ENCODE peak calls at places on chromosome 7, in five cellular contexts. I, R, B, V and U are unnamed samples.

GRCh38 chr7:102993532-102994029 is 80.8 kb downstream of the LRRC17 start:
- DNase-seq in V (peak), I (no peak), R (no peak), B (no peak), U (no peak)

GRCh38 chr7:93551063-93551895 is 23.2 kb downstream of the CALCR start:
- DNase-seq in I (no peak), B (peak), R (peak), V (peak), U (no peak)

GRCh38 chr7:18361756-18362155 is 133.8 kb upstream of the HDAC9 start:
- DNase-seq in R (peak), V (peak), I (peak), B (no peak), U (no peak)

GRCh38 chr7:66957595-66958290 is 36.7 kb downstream of the TMEM248 start:
- DNase-seq in I (no peak), R (no peak), B (no peak), V (no peak), U (no peak)

GRCh38 chr7:2440608-2441245 is 35.5 kb downstream of the GRIFIN start:
- DNase-seq in B (no peak), R (peak), I (peak), V (no peak), U (no peak)

GRCh38 chr7:14745076-14745475 is 157.5 kb downstream of the DGKB start:
- DNase-seq in I (no peak), V (no peak), B (no peak), R (no peak), U (no peak)

GRCh38 chr7:126698909-126699308 is 553.8 kb downstream of the GRM8 start:
- DNase-seq in R (no peak), I (no peak), V (no peak), B (no peak), U (no peak)

GRCh38 chr7:132899833-132900232 is 182.1 kb downstream of the CHCHD3 start:
- DNase-seq in B (no peak), I (no peak), R (no peak), V (peak), U (no peak)

GRCh38 chr7:24438232-24438631 is 135.0 kb upstream of the PALS2 start:
- DNase-seq in I (no peak), V (no peak), R (no peak), B (no peak), U (no peak)

GRCh38 chr7:1321411-1322239 is 89.0 kb downstream of the UNCX start:
- DNase-seq in R (no peak), I (no peak), V (no peak), B (no peak), U (no peak)

GRCh38 chr7:126778101-126778500 is 474.6 kb downstream of the GRM8 start:
- DNase-seq in I (no peak), R (no peak), V (no peak), B (no peak), U (no peak)

GRCh38 chr7:107387573-107388219 is 82.2 kb upstream of the GPR22 start:
- DNase-seq in V (peak), I (no peak), B (peak), R (peak), U (no peak)

GRCh38 chr7:48161407-48162125 is 9.7 kb upstream of the ABCA13 start:
- DNase-seq in R (no peak), B (no peak), I (no peak), V (no peak), U (no peak)

GRCh38 chr7:127717502-127718125 is 65.6 kb downstream of the SND1 start:
- DNase-seq in R (no peak), B (no peak), I (no peak), V (no peak), U (no peak)

GRCh38 chr7:30681262-30682130 is 760 bp downstream of the CRHR2 start:
- DNase-seq in R (no peak), I (no peak), B (no peak), V (no peak), U (no peak)

GRCh38 chr7:22402250-22402649 is 45.3 kb upstream of the RAPGEF5 start:
- DNase-seq in B (no peak), I (no peak), R (peak), V (no peak), U (no peak)

GRCh38 chr7:47413526-47414341 is 168.2 kb downstream of the TNS3 start:
- DNase-seq in I (no peak), R (no peak), V (no peak), B (no peak), U (no peak)

GRCh38 chr7:67344481-67345193 is 348.0 kb downstream of the TYW1 start:
- DNase-seq in V (no peak), B (no peak), R (no peak), I (no peak), U (no peak)

GRCh38 chr7:55261386-55261770 is 103.8 kb upstream of the LANCL2 start:
- DNase-seq in R (no peak), B (no peak), I (no peak), V (no peak), U (no peak)

GRCh38 chr7:16795624-16796023 is 9.2 kb downstream of the AGR2 start:
- DNase-seq in V (no peak), R (no peak), I (no peak), B (no peak), U (no peak)

GRCh38 chr7:29445736-29446135 is 117.9 kb upstream of the PRR15 start:
- DNase-seq in B (no peak), R (no peak), I (no peak), V (no peak), U (no peak)

GRCh38 chr7:82678716-82679115 is 235.1 kb upstream of the CACNA2D1 start:
- DNase-seq in B (no peak), I (no peak), V (no peak), R (no peak), U (no peak)

GRCh38 chr7:140924019-140924820 is 509 bp downstream of the BRAF start:
- DNase-seq in B (no peak), R (peak), V (peak), I (peak), U (peak)

GRCh38 chr7:1825877-1826741 is 156.0 kb downstream of the ELFN1 start:
- DNase-seq in B (no peak), V (no peak), I (peak), R (no peak), U (no peak)

GRCh38 chr7:141646826-141647480 is 55.0 kb downstream of the DENND11 start:
- DNase-seq in B (no peak), V (no peak), I (no peak), R (no peak), U (no peak)

GRCh38 chr7:109456116-109456515 is 886.4 kb downstream of the DNAJB9 start:
- DNase-seq in V (no peak), B (no peak), R (no peak), I (no peak), U (no peak)
- TF ChIP-seq CTCF in V (no peak), B (no peak), R (no peak), I (no peak), U (no peak)

DNA sequence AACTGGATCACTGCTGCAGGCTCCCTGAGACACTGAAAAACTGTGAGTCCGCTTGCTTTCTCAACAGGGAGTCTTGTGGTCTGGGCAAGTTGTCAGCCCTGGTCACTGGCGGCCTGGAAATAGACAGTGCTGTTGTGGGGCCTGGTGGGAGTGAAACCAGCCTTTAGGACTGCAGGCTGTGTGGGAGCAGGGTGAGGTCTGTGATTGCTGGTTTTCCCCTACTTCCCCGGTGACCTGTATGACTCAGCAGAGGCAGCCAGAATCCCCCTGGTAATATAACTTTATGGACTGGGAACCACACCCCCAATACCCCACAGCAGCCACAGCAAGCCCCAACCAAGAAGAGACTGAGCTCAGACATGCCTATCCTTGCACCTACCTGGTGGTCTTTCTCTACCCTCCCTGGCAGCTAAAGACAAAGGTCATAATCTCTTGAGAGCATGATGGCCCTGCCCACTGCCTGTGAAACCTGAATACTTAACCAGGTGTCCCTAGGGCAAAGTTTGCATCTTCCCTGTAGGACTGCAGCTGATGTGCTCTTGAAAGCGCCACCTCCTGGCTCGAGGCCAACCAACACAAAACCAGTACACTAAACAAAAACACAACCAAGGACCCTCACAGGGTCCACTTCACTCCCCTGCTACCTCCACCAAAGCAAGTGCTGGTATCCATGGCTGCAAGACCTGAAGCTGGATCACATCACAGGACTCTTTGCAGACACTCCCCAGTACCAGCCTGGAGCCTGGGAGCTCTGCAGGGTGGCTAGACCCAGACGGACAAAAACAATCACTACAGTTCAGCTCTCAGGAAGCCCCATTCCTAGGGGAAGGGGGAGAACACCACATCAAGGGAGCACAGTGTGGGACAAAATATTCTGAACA is 7.2 kb upstream of the ADAM22 start:
- DNase-seq in R (no peak), V (peak), I (no peak), B (peak), U (no peak)
- TF ChIP-seq CTCF in R (no peak), V (no peak), I (no peak), B (no peak), U (no peak)

DNA sequence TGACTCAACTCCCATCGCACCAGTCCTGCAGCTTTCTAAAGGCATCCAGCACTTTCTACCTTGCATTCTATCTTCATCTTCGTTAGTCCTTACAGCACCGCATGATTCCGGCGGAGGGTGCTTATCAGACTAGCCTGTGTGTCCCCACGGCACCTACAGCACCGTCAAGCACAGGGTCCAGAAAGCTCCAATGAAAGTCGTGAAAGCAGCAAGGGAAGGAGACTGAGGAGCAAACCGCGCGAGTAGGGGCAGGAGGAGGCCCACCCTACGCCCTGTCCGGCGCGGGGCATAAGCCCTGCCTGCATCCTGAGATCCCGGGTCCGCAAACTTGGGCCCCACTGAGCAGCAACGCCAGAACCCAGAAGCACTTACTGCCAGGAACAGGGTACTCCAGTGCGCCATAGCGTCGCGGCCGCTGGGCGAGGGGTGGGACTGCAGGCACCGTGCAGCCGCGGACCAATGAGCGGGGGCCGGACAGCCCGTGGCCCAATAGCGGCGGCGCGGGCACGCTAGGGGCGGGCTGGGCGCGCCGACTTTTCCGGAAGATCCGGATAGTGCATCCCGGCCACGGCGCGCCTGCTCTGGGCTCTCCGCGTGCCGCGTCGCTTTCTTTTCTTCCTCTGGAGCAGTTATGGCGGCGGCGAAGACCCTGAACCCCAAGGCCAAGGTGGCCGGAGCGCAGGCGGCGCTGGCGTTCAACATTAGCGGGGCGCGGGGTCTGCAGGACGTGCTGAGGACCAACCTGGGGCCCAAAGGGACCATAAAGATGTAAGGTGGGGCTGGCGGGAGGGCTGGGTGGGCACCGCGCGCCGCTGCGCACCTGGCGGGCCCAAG is 122.1 kb upstream of the VKORC1L1 start:
- DNase-seq in V (peak), I (peak), B (peak), R (peak), U (peak)
- TF ChIP-seq CTCF in V (no peak), I (peak), B (no peak), R (no peak), U (no peak)

GRCh38 chr7:44153948-44154335 is 12.8 kb upstream of the MYL7 start:
- DNase-seq in R (no peak), V (no peak), I (no peak), B (no peak), U (no peak)

GRCh38 chr7:44151679-44152355 is 10.7 kb upstream of the MYL7 start:
- DNase-seq in V (no peak), R (no peak), B (no peak), I (no peak), U (no peak)

GRCh38 chr7:44150966-44151678 is 10.0 kb upstream of the MYL7 start:
- DNase-seq in V (no peak), R (no peak), B (no peak), I (no peak), U (no peak)

GRCh38 chr7:44154703-44155102 is 13.6 kb upstream of the MYL7 start:
- DNase-seq in B (no peak), R (peak), I (no peak), V (no peak), U (no peak)

DNA sequence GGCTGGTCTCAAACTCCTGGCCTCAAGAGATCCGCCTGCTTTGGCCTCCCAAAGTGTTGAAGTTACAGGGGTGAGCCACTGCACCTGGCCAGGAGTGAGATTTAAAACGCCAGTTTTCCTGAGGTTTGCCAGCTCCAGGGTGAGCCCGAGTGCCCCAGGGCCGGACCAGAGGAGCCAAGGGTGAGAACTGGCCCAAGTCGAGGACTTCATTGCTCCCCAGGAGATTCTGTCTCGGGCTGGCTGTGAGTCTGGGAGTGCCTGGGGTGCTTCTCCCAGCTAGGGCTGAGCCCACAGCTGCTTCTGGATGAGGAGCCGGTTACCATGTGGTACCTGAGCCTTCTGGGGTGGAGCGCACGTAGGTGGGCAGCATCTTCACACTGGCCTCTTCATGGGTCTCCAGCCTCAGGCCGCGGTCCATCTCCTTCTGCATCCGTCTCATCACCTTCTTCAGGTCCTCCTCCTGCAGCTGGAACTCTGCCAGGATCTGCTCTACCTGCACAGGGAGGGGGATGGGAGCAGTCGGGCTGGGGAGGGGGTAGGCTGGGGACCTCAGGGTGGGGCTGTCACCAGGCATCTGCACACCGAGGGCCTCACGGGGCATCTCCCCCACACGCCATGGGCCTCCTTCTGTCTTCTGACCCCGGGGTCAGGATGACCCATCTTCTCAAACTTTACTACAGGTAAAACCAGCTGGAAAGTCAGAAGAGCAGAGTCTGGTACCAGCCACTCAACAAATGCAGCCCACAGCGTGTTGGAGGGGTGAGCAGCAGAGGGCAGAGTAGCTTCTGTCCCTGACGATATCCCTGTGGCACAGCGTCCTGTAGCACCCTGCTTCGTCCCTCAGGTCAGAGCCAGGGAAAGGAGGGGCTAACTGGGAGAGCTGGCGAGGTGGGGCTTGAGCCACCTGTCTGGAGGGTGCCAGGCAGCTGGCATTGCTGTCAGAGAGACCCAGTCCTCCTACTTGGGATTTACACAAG is 12.1 kb upstream of the MYL7 start:
- DNase-seq in R (no peak), B (no peak), V (no peak), I (no peak), U (no peak)
- TF ChIP-seq CTCF in R (no peak), B (no peak), V (no peak), I (no peak), U (no peak)

GRCh38 chr7:129825005-129825553 is 127.7 kb downstream of the UBE2H start:
- DNase-seq in R (peak), B (no peak), V (peak), I (peak), U (no peak)
- TF ChIP-seq CTCF in R (peak), B (peak), V (peak), I (no peak), U (no peak)